ENCODE peak calls at places on chromosomes 1 and 21, in nine cellular contexts. O, G, E, V, P, I, W, K and A are unnamed samples.

GRCh38 chr1:78005755-78006154 is 1.0 kb downstream of the DNAJB4 start:
- DNase-seq in G (no peak), I (no peak), W (peak; percentile 93), V (no peak), K (no peak), P (peak; percentile 36), O (peak; percentile 91), E (peak; percentile 90), A (no peak)

GRCh38 chr1:161420763-161421455 is 53.2 kb upstream of the CFAP126 start:
- DNase-seq in P (no peak), K (no peak), W (no peak), V (peak; percentile 64), I (peak; percentile 74), O (no peak), G (peak; percentile 69), E (no peak), A (no peak)

GRCh38 chr1:58317694-58318093 is 228.8 kb downstream of the OMA1 start:
- DNase-seq in I (no peak), K (no peak), W (no peak), V (no peak), P (no peak), O (no peak), E (no peak), G (no peak), A (no peak)

GRCh38 chr1:165444897-165445370 is at the start of gene RXRG:
- DNase-seq in G (peak; percentile 9), P (peak; percentile 12), K (peak; percentile 27), I (peak; percentile 66), W (peak; percentile 0), E (peak; percentile 2), V (peak; percentile 31), O (peak; percentile 9), A (peak; percentile 90)

GRCh38 chr21:27519357-27519756 is 552.5 kb upstream of the ADAMTS5 start:
- DNase-seq in W (peak; percentile 87), I (no peak), V (no peak), P (no peak), O (peak; percentile 82), K (no peak), G (peak; percentile 83), E (peak; percentile 75), A (no peak)

GRCh38 chr1:31944205-31945089 is 6.3 kb upstream of the PTP4A2 start:
- DNase-seq in I (peak; percentile 97), W (peak; percentile 82), V (no peak), O (peak; percentile 86), E (peak; percentile 90), G (peak; percentile 97), K (peak; percentile 73), P (peak; percentile 41), A (peak; percentile 73)

GRCh38 chr1:88736633-88737248 is 52.7 kb downstream of the PKN2 start:
- DNase-seq in I (peak; percentile 69), G (peak; percentile 54), K (no peak), P (no peak), O (peak; percentile 31), E (peak; percentile 51), W (peak; percentile 50), V (peak; percentile 24), A (peak; percentile 24)

GRCh38 chr1:173669491-173669941 is at the start of gene ANKRD45:
- DNase-seq in I (peak; percentile 88), V (peak; percentile 73), W (peak; percentile 54), O (peak; percentile 57), E (peak; percentile 13), K (no peak), G (peak; percentile 65), P (peak; percentile 11), A (peak; percentile 80)

GRCh38 chr1:72846476-72846875 is 564.1 kb upstream of the NEGR1 start:
- DNase-seq in I (no peak), V (no peak), O (peak; percentile 90), W (no peak), K (no peak), P (no peak), G (no peak), E (no peak), A (no peak)

GRCh38 chr1:72845981-72846380 is 563.6 kb upstream of the NEGR1 start:
- DNase-seq in E (no peak), G (no peak), K (no peak), O (peak; percentile 58), V (no peak), P (no peak), I (no peak), W (no peak), A (no peak)

GRCh38 chr1:72848997-72849396 is 566.7 kb upstream of the NEGR1 start:
- DNase-seq in W (no peak), K (no peak), G (no peak), V (no peak), E (no peak), I (no peak), P (no peak), O (no peak), A (no peak)

GRCh38 chr1:72846891-72847290 is 564.6 kb upstream of the NEGR1 start:
- DNase-seq in E (no peak), O (no peak), P (no peak), I (no peak), V (no peak), G (no peak), K (no peak), W (no peak), A (no peak)

GRCh38 chr1:72845342-72845741 is 563.0 kb upstream of the NEGR1 start:
- DNase-seq in W (peak; percentile 28), P (no peak), E (peak; percentile 15), V (no peak), K (no peak), G (no peak), I (peak; percentile 67), O (peak; percentile 31), A (peak; percentile 14)
- TF ChIP-seq CTCF in W (peak; percentile 48), P (no peak), E (peak; percentile 35), V (peak; percentile 14), K (no peak), G (peak; percentile 13), I (peak; percentile 70), O (peak; percentile 39), A (no peak)

DNA sequence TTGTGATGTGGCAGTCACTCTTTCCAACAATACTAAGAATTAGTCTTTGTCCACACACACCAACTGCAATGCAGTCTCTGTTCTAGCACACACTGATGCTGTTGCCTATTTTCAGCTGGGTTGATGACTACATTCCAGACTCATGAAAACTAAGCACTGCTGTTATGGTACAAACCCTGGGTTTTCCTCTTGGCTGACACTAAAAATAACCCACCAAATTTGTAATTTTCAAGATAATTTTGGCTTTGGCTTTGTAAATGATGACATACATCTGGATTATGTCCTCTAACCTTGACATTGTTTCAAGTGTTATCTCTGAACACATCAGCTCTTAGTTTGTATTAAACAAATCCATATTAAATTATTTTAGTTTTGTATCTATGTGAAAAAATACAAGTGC is 444.8 kb downstream of the PTPRC start:
- DNase-seq in P (no peak), E (peak; percentile 50), I (no peak), V (no peak), K (no peak), G (no peak), W (peak; percentile 12), O (no peak), A (no peak)
- TF ChIP-seq CTCF in P (no peak), E (no peak), I (no peak), V (no peak), K (no peak), G (no peak), W (no peak), O (no peak), A (no peak)

GRCh38 chr1:204617256-204618147 is 68.0 kb downstream of the LRRN2 start:
- DNase-seq in G (peak; percentile 61), K (no peak), I (no peak), V (no peak), W (no peak), O (no peak), E (no peak), P (no peak), A (no peak)

GRCh38 chr1:204621996-204622395 is 63.5 kb downstream of the LRRN2 start:
- DNase-seq in O (no peak), W (no peak), E (no peak), G (peak; percentile 68), I (no peak), P (no peak), V (peak; percentile 82), K (no peak), A (no peak)

GRCh38 chr1:204621391-204621790 is 64.1 kb downstream of the LRRN2 start:
- DNase-seq in K (no peak), P (no peak), W (no peak), G (peak; percentile 77), E (no peak), I (no peak), V (no peak), O (no peak), A (no peak)

GRCh38 chr1:204618148-204618760 is 67.3 kb downstream of the LRRN2 start:
- DNase-seq in W (no peak), V (no peak), P (no peak), K (no peak), O (no peak), G (peak; percentile 58), I (no peak), E (no peak), A (no peak)

GRCh38 chr1:204619721-204620120 is 65.8 kb downstream of the LRRN2 start:
- DNase-seq in P (no peak), G (peak; percentile 74), W (no peak), V (no peak), K (no peak), I (no peak), O (no peak), E (no peak), A (no peak)
- TF ChIP-seq CTCF in P (no peak), G (no peak), W (no peak), V (peak; percentile 20), K (no peak), I (peak; percentile 48), O (no peak), E (no peak), A (no peak)

GRCh38 chr1:208456487-208456886 is 212.3 kb upstream of the PLXNA2 start:
- DNase-seq in O (no peak), I (no peak), K (no peak), G (no peak), V (no peak), P (no peak), E (no peak), W (no peak), A (no peak)

GRCh38 chr1:208467401-208467800 is 223.2 kb upstream of the PLXNA2 start:
- DNase-seq in I (no peak), K (no peak), W (no peak), V (peak; percentile 51), E (no peak), G (no peak), O (no peak), P (no peak), A (no peak)

GRCh38 chr1:208465266-208465665 is 221.1 kb upstream of the PLXNA2 start:
- DNase-seq in O (no peak), W (no peak), K (no peak), E (no peak), I (no peak), P (no peak), G (no peak), V (no peak), A (no peak)

GRCh38 chr1:208466054-208466590 is 221.9 kb upstream of the PLXNA2 start:
- DNase-seq in O (no peak), P (no peak), K (no peak), V (no peak), I (no peak), W (no peak), G (no peak), E (no peak), A (no peak)

DNA sequence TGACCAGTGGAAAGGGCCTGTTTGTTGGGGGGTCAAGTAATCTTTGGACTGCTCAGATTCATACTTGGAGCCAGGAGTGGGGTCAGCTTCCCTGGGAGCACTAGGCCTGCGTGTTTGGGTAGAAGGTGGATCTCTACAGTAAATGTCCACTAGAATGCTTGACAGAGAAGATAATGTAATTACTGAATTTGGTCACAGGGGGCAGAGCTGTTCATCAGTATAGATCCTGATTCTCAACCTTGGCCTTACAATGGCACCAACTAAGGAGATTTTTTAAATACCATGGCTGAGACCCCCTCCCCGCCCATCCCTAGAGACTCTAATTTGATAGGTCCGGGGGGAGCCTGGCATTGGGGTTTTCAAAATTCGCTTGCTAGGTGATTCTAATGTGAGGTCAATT is 217.5 kb upstream of the PLXNA2 start:
- DNase-seq in O (no peak), I (no peak), V (no peak), W (no peak), E (no peak), P (no peak), G (no peak), K (no peak), A (no peak)
- TF ChIP-seq CTCF in O (peak; percentile 19), I (peak; percentile 63), V (peak; percentile 40), W (peak; percentile 13), E (peak; percentile 20), P (no peak), G (peak; percentile 24), K (peak; percentile 24), A (peak; percentile 55)